ENCODE peak calls at places on chromosomes 3 and 15, in five cellular contexts. U is upper lobe of left lung, F is transverse colon, L is breast epithelium, C is H1. M is an unnamed sample.
A peak's percentile ranks its signal among the peaks of the same experiment; 100 is the strongest.

GRCh38 chr15:66662522-66662921 is 39.5 kb upstream of the SMAD6 start:
- DNase-seq in L (no peak), U (no peak), C (no peak), F (no peak), M (no peak)

GRCh38 chr3:187740446-187741399 is 4.5 kb downstream of the BCL6 start:
- DNase-seq in U (peak; percentile 94), F (peak; percentile 76), C (peak; percentile 90), L (peak; percentile 65), M (peak; percentile 90)

GRCh38 chr3:170307998-170308398 is 49.5 kb upstream of the SKIL start:
- DNase-seq in F (no peak), C (no peak), U (no peak), L (no peak), M (no peak)

GRCh38 chr3:14524311-14524711 is 15.8 kb downstream of the GRIP2 start:
- DNase-seq in L (no peak), F (no peak), C (no peak), U (no peak), M (peak; percentile 74)

GRCh38 chr3:179414804-179415203 is 36.5 kb downstream of the GNB4 start:
- DNase-seq in U (no peak), C (no peak), F (no peak), L (no peak), M (no peak)

GRCh38 chr15:63463030-63463429 is 41.4 kb upstream of the USP3 start:
- DNase-seq in L (no peak), F (no peak), C (no peak), U (no peak), M (no peak)

GRCh38 chr15:32715276-32715675 is 2.5 kb upstream of the GREM1 start:
- DNase-seq in C (no peak), L (no peak), F (no peak), U (no peak), M (no peak)

GRCh38 chr3:51004235-51004634 is 329.5 kb downstream of the DOCK3 start:
- DNase-seq in L (no peak), C (no peak), U (no peak), F (no peak), M (no peak)

GRCh38 chr15:100264994-100265640 is 76.7 kb downstream of the ADAMTS17 start:
- DNase-seq in C (no peak), L (no peak), U (peak; percentile 52), F (no peak), M (no peak)

GRCh38 chr3:183151086-183151485 is 11.4 kb downstream of the LAMP3 start:
- DNase-seq in C (no peak), L (no peak), F (no peak), U (no peak), M (no peak)

GRCh38 chr3:58047806-58048205 is 39.6 kb downstream of the FLNB start:
- DNase-seq in L (no peak), U (no peak), F (no peak), C (no peak), M (no peak)

GRCh38 chr3:54121404-54122045 is 827 bp upstream of the CACNA2D3 start:
- DNase-seq in L (no peak), F (no peak), C (peak; percentile 75), U (peak; percentile 61), M (no peak)

GRCh38 chr3:172808969-172809546 is 58.5 kb downstream of the ECT2 start:
- DNase-seq in F (no peak), U (no peak), C (no peak), L (no peak), M (no peak)

GRCh38 chr3:136959599-136959998 is 1.8 kb downstream of the IL20RB start:
- DNase-seq in C (no peak), F (no peak), U (no peak), L (no peak), M (no peak)

GRCh38 chr15:89371145-89372044 is 36.8 kb upstream of the POLG start:
- DNase-seq in L (no peak), F (no peak), U (peak; percentile 83), C (peak; percentile 65), M (no peak)

GRCh38 chr15:64010719-64011118 is 35.6 kb downstream of the DAPK2 start:
- DNase-seq in F (peak; percentile 72), U (no peak), L (peak; percentile 79), C (no peak), M (no peak)

GRCh38 chr15:56440226-56440770 is 24.6 kb downstream of the MNS1 start:
- DNase-seq in L (no peak), F (no peak), U (no peak), C (no peak), M (no peak)

GRCh38 chr3:42804831-42805821 is 836 bp upstream of the HIGD1A start:
- DNase-seq in F (peak; percentile 35), C (peak; percentile 50), U (peak; percentile 79), L (no peak), M (peak; percentile 69)

GRCh38 chr3:121662742-121663141 is 2.0 kb upstream of the HCLS1 start:
- DNase-seq in C (no peak), L (no peak), F (no peak), U (no peak), M (no peak)

GRCh38 chr15:63521405-63522142 is 17.2 kb downstream of the USP3 start:
- DNase-seq in U (no peak), C (no peak), L (no peak), F (no peak), M (no peak)

GRCh38 chr3:183247190-183247589 is 5.9 kb upstream of the B3GNT5 start:
- DNase-seq in U (no peak), C (peak; percentile 32), F (no peak), L (no peak), M (no peak)

GRCh38 chr3:136664771-136665170 is 87.4 kb downstream of the STAG1 start:
- DNase-seq in F (no peak), C (no peak), L (no peak), U (no peak), M (no peak)

GRCh38 chr15:77983708-77984445 is 93.6 kb downstream of the TBC1D2B start:
- DNase-seq in U (no peak), C (peak; percentile 41), L (no peak), F (no peak), M (peak; percentile 75)

GRCh38 chr3:139970526-139970925 is 35.5 kb downstream of the CLSTN2 start:
- DNase-seq in L (no peak), F (no peak), C (no peak), U (no peak), M (no peak)

GRCh38 chr3:14216257-14217048 is 37.8 kb downstream of the LSM3 start:
- DNase-seq in L (peak; percentile 43), F (no peak), U (no peak), C (peak; percentile 86), M (no peak)

GRCh38 chr3:85670626-85671025 is 711.8 kb downstream of the CADM2 start:
- DNase-seq in U (no peak), L (no peak), F (no peak), C (no peak), M (no peak)

DNA sequence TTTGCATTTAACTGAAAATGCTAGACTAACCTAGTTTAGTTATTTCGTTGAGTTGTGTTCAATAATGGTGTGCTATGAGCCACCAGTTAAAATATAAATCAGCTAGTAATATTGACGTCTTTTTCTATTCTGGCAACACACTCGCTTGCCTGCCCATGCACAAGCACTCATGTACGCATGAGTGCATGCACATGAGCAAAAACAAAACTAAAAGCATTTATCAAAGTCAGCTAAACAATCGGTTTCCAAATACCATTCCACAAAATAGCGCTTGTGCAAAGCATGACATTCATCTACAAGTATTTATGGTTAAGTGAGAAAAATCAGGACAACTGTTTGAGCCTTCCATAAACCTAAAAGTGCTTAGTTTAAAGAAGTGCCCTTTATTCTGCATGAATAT is 13.1 kb upstream of the SAMMSON start:
- DNase-seq in C (no peak), L (no peak), F (no peak), U (no peak), M (no peak)
- H3K4me3 ChIP-seq in C (no peak overlapping the region), L (no peak overlapping the region), F (no peak overlapping the region), U (no peak overlapping the region), M (no peak overlapping the region)

DNA sequence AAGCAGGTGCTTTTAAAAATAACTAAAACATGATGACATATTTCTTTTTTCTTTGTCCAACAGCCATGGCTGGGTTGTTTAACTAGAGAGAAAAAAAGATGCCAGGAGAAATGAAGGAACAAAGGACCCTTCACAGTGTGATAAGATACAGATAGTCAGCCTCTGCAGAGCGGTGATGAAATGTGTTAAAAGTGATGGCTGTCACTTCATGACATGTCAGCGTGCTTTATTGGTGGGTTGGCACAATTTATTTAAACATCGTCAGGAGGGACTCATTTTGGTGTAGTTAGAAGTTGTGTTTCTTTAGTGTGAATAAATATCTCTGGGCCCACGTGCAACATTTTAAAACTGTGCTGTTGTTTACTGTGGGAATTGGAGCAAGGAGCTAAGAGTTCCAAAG is 887.4 kb upstream of the CFAP20DC start:
- DNase-seq in U (no peak), L (no peak), F (no peak), C (no peak), M (no peak)
- TF ChIP-seq POLR2AphosphoS5 in U (no peak), L (no peak), F (no peak), C (no peak), M (no peak)

GRCh38 chr3:115381931-115382330 is 234.8 kb upstream of the ZBTB20 start:
- DNase-seq in L (no peak), C (no peak), U (no peak), F (no peak), M (no peak)

GRCh38 chr3:115381573-115381912 is 234.5 kb upstream of the ZBTB20 start:
- DNase-seq in F (no peak), L (no peak), U (no peak), C (no peak), M (no peak)

GRCh38 chr3:115386347-115386746 is 237.0 kb upstream of the GAP43 start:
- DNase-seq in L (no peak), C (no peak), U (no peak), F (no peak), M (no peak)

GRCh38 chr3:115385935-115386334 is 237.4 kb upstream of the GAP43 start:
- DNase-seq in L (no peak), U (no peak), C (no peak), F (no peak), M (no peak)

DNA sequence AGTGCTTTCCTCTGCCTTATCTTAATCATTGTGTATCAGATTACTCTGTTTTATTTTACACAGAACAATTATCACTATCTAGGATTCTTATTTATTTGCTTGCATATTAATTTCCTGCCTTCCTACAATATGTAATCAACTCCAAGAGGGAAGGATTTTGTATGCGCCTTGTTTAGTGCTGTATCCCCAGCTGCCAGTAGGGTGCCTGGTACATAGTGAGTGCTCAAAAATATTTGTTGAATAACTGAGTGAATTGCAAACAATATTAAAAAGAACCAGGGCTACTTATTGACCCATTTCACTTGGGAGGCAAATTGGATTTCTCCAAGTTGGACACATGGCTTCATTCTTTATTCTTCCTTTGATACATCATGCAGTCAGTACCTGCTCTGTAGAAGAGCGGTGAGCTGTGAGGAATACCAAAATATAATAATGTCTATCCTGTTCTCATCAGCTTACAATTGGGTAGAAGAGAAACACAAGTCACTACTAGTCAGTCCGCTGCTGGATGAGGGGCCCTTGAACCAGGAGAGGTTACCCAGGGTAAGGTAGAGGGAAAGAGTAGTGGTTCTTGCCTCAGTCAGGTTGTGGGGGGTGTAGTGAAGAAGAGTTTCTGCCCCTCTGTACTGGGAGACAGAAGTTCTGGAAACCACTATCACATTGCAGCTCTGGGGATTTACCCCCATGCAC is 233.9 kb upstream of the ZBTB20 start:
- DNase-seq in L (no peak), U (no peak), C (no peak), F (no peak), M (no peak)
- TF ChIP-seq CTCF in L (no peak), U (no peak), C (no peak), F (no peak), M (no peak)

DNA sequence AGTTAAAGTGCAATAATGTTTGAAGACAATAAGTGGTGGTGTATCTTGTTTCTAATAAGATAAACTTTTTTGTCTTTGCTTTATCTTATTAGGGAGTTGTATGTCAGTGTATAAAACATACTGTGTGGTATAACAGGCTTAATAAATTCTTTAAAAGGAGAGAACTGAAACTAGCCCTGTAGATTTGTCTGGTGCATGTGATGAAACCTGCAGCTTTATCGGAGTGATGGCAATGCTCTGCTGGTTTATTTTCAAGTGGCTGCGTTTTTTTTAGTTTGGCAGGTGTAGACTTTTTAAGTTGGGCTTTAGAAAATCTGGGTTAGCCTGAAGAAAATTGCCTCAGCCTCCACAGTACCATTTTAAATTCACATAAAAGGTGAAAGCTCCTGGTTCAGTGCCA is 2.7 kb downstream of the RPL15 start:
- DNase-seq in F (no peak), L (no peak), C (no peak), U (no peak), M (no peak)
- H3K4me3 ChIP-seq in F (no peak overlapping the region), L (no peak overlapping the region), C (peak overlapping the region; percentile 10), U (no peak overlapping the region), M (no peak overlapping the region)

M was measured in suprapubic skin.